ENCODE peak calls at places on chromosomes 1 and 21, in six cellular contexts. One of them, this sample, is unnamed.
A peak's percentile ranks its signal among the peaks of the same experiment; 100 is the strongest.

GRCh38 chr1:112341986-112342385 is 54.0 kb upstream of the CTTNBP2NL start:
- DNase-seq in trophoblast cell: no peak
- DNase-seq in mesenchymal stem cell: no peak
- DNase-seq in IMR-90: no peak
- DNase-seq in H1: no peak
- DNase-seq in neuronal stem cell: no peak
- DNase-seq in this sample: no peak

GRCh38 chr1:52633291-52633754 is 355 bp downstream of the SHISAL2A start:
- DNase-seq in neuronal stem cell: peak; percentile 31
- DNase-seq in mesenchymal stem cell: no peak
- DNase-seq in H1: peak; percentile 73
- DNase-seq in trophoblast cell: no peak
- DNase-seq in IMR-90: no peak
- DNase-seq in this sample: peak; percentile 59

GRCh38 chr1:29392036-29392435 is 155.7 kb downstream of the PTPRU start:
- DNase-seq in IMR-90: no peak
- DNase-seq in neuronal stem cell: no peak
- DNase-seq in trophoblast cell: no peak
- DNase-seq in H1: no peak
- DNase-seq in mesenchymal stem cell: no peak
- DNase-seq in this sample: no peak

GRCh38 chr1:235011599-235012435 is 116.8 kb downstream of the TOMM20 start:
- DNase-seq in IMR-90: peak; percentile 100
- DNase-seq in trophoblast cell: peak; percentile 100
- DNase-seq in mesenchymal stem cell: peak; percentile 100
- DNase-seq in H1: no peak
- DNase-seq in neuronal stem cell: no peak
- DNase-seq in this sample: no peak

GRCh38 chr1:16151985-16152384 is 3.9 kb downstream of the EPHA2 start:
- DNase-seq in H1: no peak
- DNase-seq in IMR-90: no peak
- DNase-seq in mesenchymal stem cell: no peak
- DNase-seq in neuronal stem cell: no peak
- DNase-seq in trophoblast cell: no peak
- DNase-seq in this sample: no peak

GRCh38 chr1:155424091-155424490 is 103.4 kb downstream of the RUSC1 start:
- DNase-seq in H1: no peak
- DNase-seq in trophoblast cell: no peak
- DNase-seq in mesenchymal stem cell: no peak
- DNase-seq in IMR-90: no peak
- DNase-seq in neuronal stem cell: no peak
- DNase-seq in this sample: no peak

GRCh38 chr1:116387551-116387950 is 14.5 kb downstream of the ATP1A1 start:
- DNase-seq in trophoblast cell: no peak
- DNase-seq in mesenchymal stem cell: no peak
- DNase-seq in IMR-90: no peak
- DNase-seq in H1: no peak
- DNase-seq in neuronal stem cell: no peak
- DNase-seq in this sample: no peak

GRCh38 chr1:30727796-30728195 is 4.4 kb upstream of the MATN1 start:
- DNase-seq in mesenchymal stem cell: peak; percentile 70
- DNase-seq in H1: no peak
- DNase-seq in IMR-90: peak; percentile 66
- DNase-seq in neuronal stem cell: no peak
- DNase-seq in trophoblast cell: no peak
- DNase-seq in this sample: no peak

GRCh38 chr21:14527690-14528652 is 18.1 kb downstream of the SAMSN1 start:
- DNase-seq in trophoblast cell: no peak
- DNase-seq in neuronal stem cell: no peak
- DNase-seq in H1: no peak
- DNase-seq in IMR-90: no peak
- DNase-seq in mesenchymal stem cell: no peak
- DNase-seq in this sample: no peak

GRCh38 chr1:185257947-185258203 is 59.2 kb downstream of the IVNS1ABP start:
- DNase-seq in trophoblast cell: no peak
- DNase-seq in IMR-90: peak; percentile 17
- DNase-seq in H1: no peak
- DNase-seq in neuronal stem cell: no peak
- DNase-seq in mesenchymal stem cell: no peak
- DNase-seq in this sample: no peak
- H3K14ac ChIP-seq in trophoblast cell: no peak overlapping the region
- H3K14ac ChIP-seq in IMR-90: no peak overlapping the region
- H3K14ac ChIP-seq in H1: no peak overlapping the region
- H3K14ac ChIP-seq in neuronal stem cell: no peak overlapping the region
- H3K14ac ChIP-seq in mesenchymal stem cell: no peak overlapping the region
- H3K14ac ChIP-seq in this sample: no peak overlapping the region

GRCh38 chr1:10046356-10047085 is 13.8 kb downstream of the UBE4B start:
- DNase-seq in trophoblast cell: no peak
- DNase-seq in IMR-90: no peak
- DNase-seq in H1: no peak
- DNase-seq in neuronal stem cell: no peak
- DNase-seq in mesenchymal stem cell: no peak
- DNase-seq in this sample: no peak
- H3K14ac ChIP-seq in trophoblast cell: no peak overlapping the region
- H3K14ac ChIP-seq in IMR-90: peak overlapping the region; percentile 5
- H3K14ac ChIP-seq in H1: no peak overlapping the region
- H3K14ac ChIP-seq in neuronal stem cell: no peak overlapping the region
- H3K14ac ChIP-seq in mesenchymal stem cell: no peak overlapping the region
- H3K14ac ChIP-seq in this sample: no peak overlapping the region

GRCh38 chr1:55216078-55216477 is 914 bp upstream of the USP24 start:
- DNase-seq in mesenchymal stem cell: no peak
- DNase-seq in trophoblast cell: no peak
- DNase-seq in IMR-90: no peak
- DNase-seq in neuronal stem cell: no peak
- DNase-seq in H1: no peak
- DNase-seq in this sample: no peak

GRCh38 chr1:55214214-55214902 is 806 bp downstream of the USP24 start:
- DNase-seq in H1: peak; percentile 81
- DNase-seq in neuronal stem cell: peak; percentile 52
- DNase-seq in IMR-90: no peak
- DNase-seq in trophoblast cell: no peak
- DNase-seq in mesenchymal stem cell: peak; percentile 48
- DNase-seq in this sample: peak; percentile 64

GRCh38 chr1:55214903-55215193 is 316 bp downstream of the USP24 start:
- DNase-seq in IMR-90: peak; percentile 49
- DNase-seq in mesenchymal stem cell: peak; percentile 64
- DNase-seq in trophoblast cell: no peak
- DNase-seq in H1: peak; percentile 75
- DNase-seq in neuronal stem cell: peak; percentile 54
- DNase-seq in this sample: peak; percentile 58

GRCh38 chr1:55213885-55214213 is 1.3 kb downstream of the USP24 start:
- DNase-seq in trophoblast cell: no peak
- DNase-seq in H1: peak; percentile 61
- DNase-seq in IMR-90: no peak
- DNase-seq in neuronal stem cell: no peak
- DNase-seq in mesenchymal stem cell: no peak
- DNase-seq in this sample: peak; percentile 37

GRCh38 chr1:55215194-55216021 is at the start of gene USP24:
- DNase-seq in neuronal stem cell: peak; percentile 81
- DNase-seq in IMR-90: peak; percentile 59
- DNase-seq in H1: peak; percentile 78
- DNase-seq in mesenchymal stem cell: peak; percentile 80
- DNase-seq in trophoblast cell: peak; percentile 55
- DNase-seq in this sample: peak; percentile 76
- H3K14ac ChIP-seq in neuronal stem cell: peak within 1 kb of the TSS; percentile 99
- H3K14ac ChIP-seq in IMR-90: peak within 1 kb of the TSS; percentile 99
- H3K14ac ChIP-seq in H1: no peak within 1 kb of the TSS
- H3K14ac ChIP-seq in mesenchymal stem cell: peak within 1 kb of the TSS; percentile 74
- H3K14ac ChIP-seq in trophoblast cell: peak within 1 kb of the TSS; percentile 98
- H3K14ac ChIP-seq in this sample: peak within 1 kb of the TSS; percentile 98

GRCh38 chr1:44031051-44031899 is at the start of gene SLC6A9:
- DNase-seq in IMR-90: peak; percentile 81
- DNase-seq in trophoblast cell: peak; percentile 41
- DNase-seq in mesenchymal stem cell: peak; percentile 80
- DNase-seq in H1: peak; percentile 79
- DNase-seq in neuronal stem cell: peak; percentile 66
- DNase-seq in this sample: peak; percentile 70
- H3K14ac ChIP-seq in IMR-90: peak within 1 kb of the TSS; percentile 80
- H3K14ac ChIP-seq in trophoblast cell: peak within 1 kb of the TSS; percentile 84
- H3K14ac ChIP-seq in mesenchymal stem cell: no peak within 1 kb of the TSS
- H3K14ac ChIP-seq in H1: no peak within 1 kb of the TSS
- H3K14ac ChIP-seq in neuronal stem cell: peak within 1 kb of the TSS; percentile 90
- H3K14ac ChIP-seq in this sample: peak within 1 kb of the TSS; percentile 82

GRCh38 chr21:42860345-42860744 is 19.0 kb downstream of the WDR4 start:
- DNase-seq in IMR-90: no peak
- DNase-seq in trophoblast cell: no peak
- DNase-seq in neuronal stem cell: no peak
- DNase-seq in H1: no peak
- DNase-seq in mesenchymal stem cell: no peak
- DNase-seq in this sample: no peak
- H3K14ac ChIP-seq in IMR-90: no peak overlapping the region
- H3K14ac ChIP-seq in trophoblast cell: no peak overlapping the region
- H3K14ac ChIP-seq in neuronal stem cell: no peak overlapping the region
- H3K14ac ChIP-seq in H1: no peak overlapping the region
- H3K14ac ChIP-seq in mesenchymal stem cell: no peak overlapping the region
- H3K14ac ChIP-seq in this sample: no peak overlapping the region

This sample was measured in H9.